ENCODE peak calls at places on chromosomes 3 and 15, in seven cellular contexts. W is HCT116, Y is K562, L is GM23248, O is fibroblast of lung, I is HepG2, G is H1. X is an unnamed sample.

GRCh38 chr3:169668081-169668956 is 4.8 kb upstream of the MECOM start:
- DNase-seq in W (no peak), Y (no peak), L (peak; percentile 42), O (peak; percentile 53), I (no peak), G (peak; percentile 73), X (no peak)

GRCh38 chr3:62662680-62663079 is 212.5 kb downstream of the CADPS start:
- DNase-seq in W (no peak), Y (no peak), L (no peak), O (no peak), I (no peak), G (no peak), X (no peak)

GRCh38 chr15:44479343-44479742 is 51.9 kb downstream of the CTDSPL2 start:
- DNase-seq in W (no peak), Y (no peak), L (no peak), O (no peak), I (no peak), G (no peak), X (no peak)

GRCh38 chr15:70062321-70062956 is 35.3 kb downstream of the TLE3 start:
- DNase-seq in W (no peak), Y (no peak), L (no peak), O (peak; percentile 96), I (no peak), G (no peak), X (no peak)

GRCh38 chr3:163952499-163952898 is 1125.8 kb downstream of the SI start:
- DNase-seq in W (no peak), Y (no peak), L (no peak), O (no peak), I (no peak), G (no peak), X (no peak)

GRCh38 chr3:48516571-48516970 is 12.6 kb upstream of the SHISA5 start:
- DNase-seq in W (no peak), Y (no peak), L (no peak), O (no peak), I (no peak), G (peak; percentile 40), X (no peak)

GRCh38 chr3:191412764-191413163 is 48.2 kb upstream of the PYDC2 start:
- DNase-seq in W (no peak), Y (no peak), L (peak; percentile 90), O (peak; percentile 80), I (no peak), G (no peak), X (peak; percentile 17)

GRCh38 chr3:171781711-171782127 is 28.6 kb downstream of the PLD1 start:
- DNase-seq in W (no peak), Y (no peak), L (peak; percentile 49), O (peak; percentile 94), I (peak; percentile 21), G (no peak), X (no peak)

GRCh38 chr3:10666621-10667020 is 149.4 kb upstream of the SLC6A11 start:
- DNase-seq in W (no peak), Y (no peak), L (no peak), O (no peak), I (no peak), G (no peak), X (no peak)

GRCh38 chr15:77778802-77779201 is 146.1 kb upstream of the LINGO1 start:
- DNase-seq in W (no peak), Y (no peak), L (no peak), O (no peak), I (no peak), G (no peak), X (no peak)

GRCh38 chr15:57158589-57158988 is 217.7 kb upstream of the CGNL1 start:
- DNase-seq in W (no peak), Y (no peak), L (peak; percentile 86), O (no peak), I (no peak), G (no peak), X (no peak)

DNA sequence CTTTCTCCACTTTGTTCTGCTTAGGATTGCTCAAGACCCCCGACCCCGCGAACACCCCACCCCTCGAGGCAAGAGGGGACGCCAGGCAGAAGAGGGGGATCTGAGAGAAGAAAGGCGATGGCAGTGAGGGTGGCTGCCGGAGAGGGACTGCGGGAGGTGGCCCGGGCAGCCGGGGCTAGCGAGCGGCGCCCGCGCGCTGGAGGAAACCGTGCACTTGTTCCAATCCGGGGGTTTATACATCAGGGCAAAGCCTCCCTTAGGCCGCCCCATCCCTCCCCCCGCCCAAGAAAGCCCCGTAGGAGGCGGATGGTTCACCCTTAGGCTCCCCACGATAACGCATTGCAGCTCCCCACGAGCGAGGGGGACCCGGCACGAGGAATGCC is 475 bp downstream of the ERC2 start:
- DNase-seq in W (no peak), Y (no peak), L (peak; percentile 10), O (no peak), I (no peak), G (peak; percentile 66), X (no peak)
- TF ChIP-seq EZH2 in W (no peak), Y (no peak), L (peak; percentile 13), O (peak; percentile 7), I (no peak), G (no peak), X (no peak)

DNA sequence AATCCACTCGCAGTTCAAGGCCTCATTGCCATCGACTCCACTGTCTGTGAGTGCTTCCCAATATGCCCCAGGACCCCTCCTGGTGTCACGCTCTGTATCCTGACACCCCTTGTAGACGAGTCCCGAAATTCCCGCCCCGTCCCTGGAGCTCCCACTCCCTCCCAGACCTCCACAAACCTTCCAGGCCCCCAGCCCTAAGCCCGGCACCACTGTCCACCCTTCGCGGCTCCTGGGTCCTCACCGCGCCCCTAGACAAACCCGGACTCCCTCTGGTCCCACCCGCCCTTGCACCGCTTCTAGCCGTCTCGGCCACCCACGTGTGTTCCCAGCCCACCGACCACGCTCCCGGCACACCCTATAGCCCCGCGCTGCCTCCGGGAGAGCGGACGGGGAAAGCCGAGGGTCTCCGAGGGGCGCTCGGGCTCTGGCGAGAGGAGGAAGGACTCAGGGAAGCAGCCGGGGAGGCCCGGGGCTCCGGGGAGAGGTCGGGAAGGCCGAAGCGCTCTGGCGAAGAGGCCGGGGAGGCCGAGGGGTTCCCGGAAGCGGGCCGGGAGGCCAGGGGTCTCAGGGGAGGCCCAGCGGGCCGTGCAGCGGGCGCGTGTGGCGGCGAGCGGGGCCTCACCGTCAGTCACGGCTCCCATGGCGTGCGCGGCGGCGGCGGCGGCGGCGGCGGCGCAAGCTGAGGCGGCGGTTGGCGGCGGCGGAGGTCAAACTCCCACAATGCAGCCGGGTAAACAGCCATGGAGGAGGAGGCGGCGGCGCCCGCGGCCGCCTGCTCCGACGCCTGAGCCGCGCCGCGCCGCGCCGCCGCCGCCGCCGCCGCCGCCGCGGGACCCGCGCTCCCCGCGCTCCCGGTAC is at the start of the genes ATXN7 and THOC7:
- DNase-seq in W (no peak), Y (peak; percentile 61), L (peak; percentile 88), O (peak; percentile 51), I (peak; percentile 24), G (peak; percentile 80), X (no peak)
- H3K79me2 ChIP-seq in W (peaks cover 81% of the 10 kb centered on the region), Y (peaks cover 91% of the 10 kb centered on the region), L (peaks cover 95% of the 10 kb centered on the region), O (peaks cover 49% of the 10 kb centered on the region), I (peaks cover 40% of the 10 kb centered on the region), G (peaks cover 56% of the 10 kb centered on the region), X (peaks cover 82% of the 10 kb centered on the region)

GRCh38 chr3:16500911-16501310 is 12.6 kb downstream of the RFTN1 start:
- DNase-seq in W (no peak), Y (no peak), L (no peak), O (no peak), I (no peak), G (no peak), X (no peak)

GRCh38 chr3:16496008-16496407 is 17.5 kb downstream of the RFTN1 start:
- DNase-seq in W (no peak), Y (no peak), L (no peak), O (no peak), I (no peak), G (no peak), X (no peak)

GRCh38 chr3:16496408-16497222 is 16.9 kb downstream of the RFTN1 start:
- DNase-seq in W (no peak), Y (no peak), L (no peak), O (no peak), I (no peak), G (no peak), X (no peak)

GRCh38 chr3:16500093-16500492 is 13.4 kb downstream of the RFTN1 start:
- DNase-seq in W (no peak), Y (no peak), L (no peak), O (no peak), I (no peak), G (no peak), X (no peak)

GRCh38 chr3:16498130-16498890 is 15.2 kb downstream of the RFTN1 start:
- DNase-seq in W (no peak), Y (no peak), L (no peak), O (no peak), I (no peak), G (no peak), X (no peak)
- H3K9ac ChIP-seq in W (no peak overlapping the region), Y (no peak overlapping the region), L (no peak overlapping the region), O (no peak overlapping the region), I (no peak overlapping the region), G (no peak overlapping the region), X (no peak overlapping the region)

GRCh38 chr15:52788099-52788986 is 1.8 kb downstream of the ONECUT1 start:
- DNase-seq in W (no peak), Y (no peak), L (no peak), O (no peak), I (no peak), G (peak; percentile 68), X (no peak)
- TF ChIP-seq EZH2 in W (no peak), Y (no peak), L (no peak), O (peak; percentile 50), I (no peak), G (peak; percentile 94), X (peak; percentile 95)

GRCh38 chr3:119562307-119562961 is 3.0 kb upstream of the CD80 start:
- DNase-seq in W (no peak), Y (no peak), L (no peak), O (no peak), I (no peak), G (no peak), X (no peak)
- H3K79me2 ChIP-seq in W (no peaks in the 10 kb centered on the region), Y (peaks cover 8% of the 10 kb centered on the region), L (no peaks in the 10 kb centered on the region), O (no peaks in the 10 kb centered on the region), I (no peaks in the 10 kb centered on the region), G (no peaks in the 10 kb centered on the region), X (no peaks in the 10 kb centered on the region)